ENCODE peak calls at places on chromosomes 11 and 22, in nine cellular contexts. One of them, this sample, is unnamed.

GRCh38 chr11:9017773-9018172 is 14.0 kb upstream of the NRIP3 start:
- DNase-seq in germinal center: peak; percentile 11
- DNase-seq in activated T-cell treated with anti-CD3 and anti-CD28 coated beads for 1 hour: no peak
- DNase-seq in HFFc6: no peak
- DNase-seq in Right ventricle myocardium inferior: peak; percentile 87
- DNase-seq in colonic mucosa: peak; percentile 50
- DNase-seq in cardiac muscle cell: no peak
- DNase-seq in neural progenitor cell: no peak
- DNase-seq in epithelial cell of esophagus: no peak
- DNase-seq in this sample: no peak

GRCh38 chr22:18048441-18048898 is 24.1 kb upstream of the MICAL3 start:
- DNase-seq in germinal center: no peak
- DNase-seq in activated T-cell treated with anti-CD3 and anti-CD28 coated beads for 1 hour: no peak
- DNase-seq in HFFc6: peak; percentile 59
- DNase-seq in Right ventricle myocardium inferior: peak; percentile 26
- DNase-seq in colonic mucosa: peak; percentile 36
- DNase-seq in cardiac muscle cell: no peak
- DNase-seq in neural progenitor cell: peak; percentile 20
- DNase-seq in epithelial cell of esophagus: no peak
- DNase-seq in this sample: no peak

GRCh38 chr11:128291835-128292234 is 295.5 kb downstream of the ETS1 start:
- DNase-seq in germinal center: peak; percentile 53
- DNase-seq in activated T-cell treated with anti-CD3 and anti-CD28 coated beads for 1 hour: peak; percentile 48
- DNase-seq in HFFc6: no peak
- DNase-seq in Right ventricle myocardium inferior: no peak
- DNase-seq in colonic mucosa: peak; percentile 61
- DNase-seq in cardiac muscle cell: no peak
- DNase-seq in neural progenitor cell: no peak
- DNase-seq in epithelial cell of esophagus: no peak
- DNase-seq in this sample: peak; percentile 53

GRCh38 chr11:118604566-118604965 is 2.8 kb upstream of the PHLDB1 start:
- DNase-seq in germinal center: no peak
- DNase-seq in activated T-cell treated with anti-CD3 and anti-CD28 coated beads for 1 hour: no peak
- DNase-seq in HFFc6: no peak
- DNase-seq in Right ventricle myocardium inferior: no peak
- DNase-seq in colonic mucosa: no peak
- DNase-seq in cardiac muscle cell: no peak
- DNase-seq in neural progenitor cell: no peak
- DNase-seq in epithelial cell of esophagus: no peak
- DNase-seq in this sample: no peak

GRCh38 chr11:120132645-120133185 is 5.2 kb downstream of the TRIM29 start:
- DNase-seq in germinal center: no peak
- DNase-seq in activated T-cell treated with anti-CD3 and anti-CD28 coated beads for 1 hour: no peak
- DNase-seq in HFFc6: no peak
- DNase-seq in Right ventricle myocardium inferior: peak; percentile 11
- DNase-seq in colonic mucosa: no peak
- DNase-seq in cardiac muscle cell: no peak
- DNase-seq in neural progenitor cell: no peak
- DNase-seq in epithelial cell of esophagus: no peak
- DNase-seq in this sample: no peak

GRCh38 chr11:75603791-75604736 is 42.0 kb downstream of the SERPINH1 start:
- DNase-seq in germinal center: no peak
- DNase-seq in activated T-cell treated with anti-CD3 and anti-CD28 coated beads for 1 hour: no peak
- DNase-seq in HFFc6: peak; percentile 87
- DNase-seq in Right ventricle myocardium inferior: no peak
- DNase-seq in colonic mucosa: no peak
- DNase-seq in cardiac muscle cell: no peak
- DNase-seq in neural progenitor cell: no peak
- DNase-seq in epithelial cell of esophagus: peak; percentile 89
- DNase-seq in this sample: no peak

GRCh38 chr11:15816270-15816871 is 540.0 kb downstream of the SOX6 start:
- DNase-seq in germinal center: no peak
- DNase-seq in activated T-cell treated with anti-CD3 and anti-CD28 coated beads for 1 hour: no peak
- DNase-seq in HFFc6: peak; percentile 50
- DNase-seq in Right ventricle myocardium inferior: no peak
- DNase-seq in colonic mucosa: no peak
- DNase-seq in cardiac muscle cell: no peak
- DNase-seq in neural progenitor cell: no peak
- DNase-seq in epithelial cell of esophagus: peak; percentile 83
- DNase-seq in this sample: no peak

GRCh38 chr22:46119729-46120419 is 30.5 kb upstream of the PPARA start:
- DNase-seq in germinal center: no peak
- DNase-seq in activated T-cell treated with anti-CD3 and anti-CD28 coated beads for 1 hour: no peak
- DNase-seq in HFFc6: peak; percentile 48
- DNase-seq in Right ventricle myocardium inferior: peak; percentile 78
- DNase-seq in colonic mucosa: no peak
- DNase-seq in cardiac muscle cell: no peak
- DNase-seq in neural progenitor cell: no peak
- DNase-seq in epithelial cell of esophagus: no peak
- DNase-seq in this sample: no peak

GRCh38 chr11:117180020-117180419 is 1.5 kb downstream of the SIDT2 start:
- DNase-seq in germinal center: no peak
- DNase-seq in activated T-cell treated with anti-CD3 and anti-CD28 coated beads for 1 hour: no peak
- DNase-seq in HFFc6: no peak
- DNase-seq in Right ventricle myocardium inferior: no peak
- DNase-seq in colonic mucosa: no peak
- DNase-seq in cardiac muscle cell: no peak
- DNase-seq in neural progenitor cell: no peak
- DNase-seq in epithelial cell of esophagus: no peak
- DNase-seq in this sample: no peak

GRCh38 chr11:60985991-60986915 is 14.8 kb downstream of the CD6 start:
- DNase-seq in germinal center: no peak
- DNase-seq in activated T-cell treated with anti-CD3 and anti-CD28 coated beads for 1 hour: peak; percentile 79
- DNase-seq in HFFc6: peak; percentile 40
- DNase-seq in Right ventricle myocardium inferior: no peak
- DNase-seq in colonic mucosa: peak; percentile 69
- DNase-seq in cardiac muscle cell: no peak
- DNase-seq in neural progenitor cell: no peak
- DNase-seq in epithelial cell of esophagus: peak; percentile 87
- DNase-seq in this sample: peak; percentile 92

GRCh38 chr22:30275625-30276024 is 9.0 kb upstream of the OSM start:
- DNase-seq in germinal center: no peak
- DNase-seq in activated T-cell treated with anti-CD3 and anti-CD28 coated beads for 1 hour: no peak
- DNase-seq in HFFc6: no peak
- DNase-seq in Right ventricle myocardium inferior: no peak
- DNase-seq in colonic mucosa: no peak
- DNase-seq in cardiac muscle cell: no peak
- DNase-seq in neural progenitor cell: no peak
- DNase-seq in epithelial cell of esophagus: peak; percentile 47
- DNase-seq in this sample: peak; percentile 33

GRCh38 chr11:129331217-129331616 is 44.4 kb upstream of the BARX2 start:
- DNase-seq in germinal center: no peak
- DNase-seq in activated T-cell treated with anti-CD3 and anti-CD28 coated beads for 1 hour: no peak
- DNase-seq in HFFc6: no peak
- DNase-seq in Right ventricle myocardium inferior: no peak
- DNase-seq in colonic mucosa: peak; percentile 73
- DNase-seq in cardiac muscle cell: no peak
- DNase-seq in neural progenitor cell: no peak
- DNase-seq in epithelial cell of esophagus: peak; percentile 67
- DNase-seq in this sample: no peak

GRCh38 chr11:74676596-74676995 is 54.6 kb downstream of the CHRDL2 start:
- DNase-seq in germinal center: no peak
- DNase-seq in activated T-cell treated with anti-CD3 and anti-CD28 coated beads for 1 hour: no peak
- DNase-seq in HFFc6: no peak
- DNase-seq in Right ventricle myocardium inferior: no peak
- DNase-seq in colonic mucosa: peak; percentile 7
- DNase-seq in cardiac muscle cell: no peak
- DNase-seq in neural progenitor cell: no peak
- DNase-seq in epithelial cell of esophagus: no peak
- DNase-seq in this sample: no peak

GRCh38 chr22:19758896-19759458 is 1.6 kb upstream of the TBX1 start:
- DNase-seq in germinal center: no peak
- DNase-seq in activated T-cell treated with anti-CD3 and anti-CD28 coated beads for 1 hour: no peak
- DNase-seq in HFFc6: no peak
- DNase-seq in Right ventricle myocardium inferior: peak; percentile 57
- DNase-seq in colonic mucosa: no peak
- DNase-seq in cardiac muscle cell: no peak
- DNase-seq in neural progenitor cell: no peak
- DNase-seq in epithelial cell of esophagus: no peak
- DNase-seq in this sample: no peak

GRCh38 chr11:33068611-33069340 is 29.4 kb downstream of the TCP11L1 start:
- DNase-seq in germinal center: no peak
- DNase-seq in activated T-cell treated with anti-CD3 and anti-CD28 coated beads for 1 hour: no peak
- DNase-seq in HFFc6: no peak
- DNase-seq in Right ventricle myocardium inferior: no peak
- DNase-seq in colonic mucosa: no peak
- DNase-seq in cardiac muscle cell: no peak
- DNase-seq in neural progenitor cell: no peak
- DNase-seq in epithelial cell of esophagus: no peak
- DNase-seq in this sample: no peak

GRCh38 chr22:23217171-23218052 is 37.1 kb downstream of the BCR start:
- DNase-seq in germinal center: no peak
- DNase-seq in activated T-cell treated with anti-CD3 and anti-CD28 coated beads for 1 hour: no peak
- DNase-seq in HFFc6: no peak
- DNase-seq in Right ventricle myocardium inferior: no peak
- DNase-seq in colonic mucosa: no peak
- DNase-seq in cardiac muscle cell: no peak
- DNase-seq in neural progenitor cell: no peak
- DNase-seq in epithelial cell of esophagus: no peak
- DNase-seq in this sample: no peak

GRCh38 chr22:50146440-50147228 is 23.9 kb upstream of the PANX2 start:
- DNase-seq in germinal center: no peak
- DNase-seq in activated T-cell treated with anti-CD3 and anti-CD28 coated beads for 1 hour: no peak
- DNase-seq in HFFc6: peak; percentile 72
- DNase-seq in Right ventricle myocardium inferior: no peak
- DNase-seq in colonic mucosa: peak; percentile 64
- DNase-seq in cardiac muscle cell: peak; percentile 58
- DNase-seq in neural progenitor cell: peak; percentile 40
- DNase-seq in epithelial cell of esophagus: peak; percentile 78
- DNase-seq in this sample: no peak

GRCh38 chr11:47716692-47717091 is 1.5 kb upstream of the AGBL2 start:
- DNase-seq in germinal center: no peak
- DNase-seq in activated T-cell treated with anti-CD3 and anti-CD28 coated beads for 1 hour: no peak
- DNase-seq in HFFc6: no peak
- DNase-seq in Right ventricle myocardium inferior: no peak
- DNase-seq in colonic mucosa: no peak
- DNase-seq in cardiac muscle cell: peak; percentile 6
- DNase-seq in neural progenitor cell: no peak
- DNase-seq in epithelial cell of esophagus: peak; percentile 14
- DNase-seq in this sample: no peak

GRCh38 chr22:22099833-22100812 is 117.5 kb upstream of the TOP3B start:
- DNase-seq in germinal center: peak; percentile 43
- DNase-seq in activated T-cell treated with anti-CD3 and anti-CD28 coated beads for 1 hour: no peak
- DNase-seq in HFFc6: no peak
- DNase-seq in Right ventricle myocardium inferior: no peak
- DNase-seq in colonic mucosa: no peak
- DNase-seq in cardiac muscle cell: no peak
- DNase-seq in neural progenitor cell: peak; percentile 38
- DNase-seq in epithelial cell of esophagus: peak; percentile 51
- DNase-seq in this sample: no peak

GRCh38 chr11:39668640-39669039 is 1790.8 kb downstream of the LRRC4C start:
- DNase-seq in germinal center: no peak
- DNase-seq in activated T-cell treated with anti-CD3 and anti-CD28 coated beads for 1 hour: no peak
- DNase-seq in HFFc6: no peak
- DNase-seq in Right ventricle myocardium inferior: no peak
- DNase-seq in colonic mucosa: no peak
- DNase-seq in cardiac muscle cell: no peak
- DNase-seq in neural progenitor cell: no peak
- DNase-seq in epithelial cell of esophagus: no peak
- DNase-seq in this sample: no peak

GRCh38 chr11:1234771-1235614 is 12.1 kb downstream of the MUC5B start:
- DNase-seq in germinal center: no peak
- DNase-seq in activated T-cell treated with anti-CD3 and anti-CD28 coated beads for 1 hour: no peak
- DNase-seq in HFFc6: no peak
- DNase-seq in Right ventricle myocardium inferior: peak; percentile 50
- DNase-seq in colonic mucosa: peak; percentile 18
- DNase-seq in cardiac muscle cell: no peak
- DNase-seq in neural progenitor cell: peak; percentile 1
- DNase-seq in epithelial cell of esophagus: no peak
- DNase-seq in this sample: no peak

GRCh38 chr11:12998336-12998735 is 10.8 kb upstream of the RASSF10 start:
- DNase-seq in germinal center: no peak
- DNase-seq in activated T-cell treated with anti-CD3 and anti-CD28 coated beads for 1 hour: no peak
- DNase-seq in HFFc6: no peak
- DNase-seq in Right ventricle myocardium inferior: no peak
- DNase-seq in colonic mucosa: no peak
- DNase-seq in cardiac muscle cell: no peak
- DNase-seq in neural progenitor cell: no peak
- DNase-seq in epithelial cell of esophagus: no peak
- DNase-seq in this sample: no peak

GRCh38 chr11:108916935-108917334 is 252.1 kb downstream of the DDX10 start:
- DNase-seq in germinal center: no peak
- DNase-seq in activated T-cell treated with anti-CD3 and anti-CD28 coated beads for 1 hour: no peak
- DNase-seq in HFFc6: no peak
- DNase-seq in Right ventricle myocardium inferior: no peak
- DNase-seq in colonic mucosa: no peak
- DNase-seq in cardiac muscle cell: no peak
- DNase-seq in neural progenitor cell: no peak
- DNase-seq in epithelial cell of esophagus: no peak
- DNase-seq in this sample: no peak

GRCh38 chr11:6321356-6321755 is 1.1 kb upstream of the CAVIN3 start:
- DNase-seq in germinal center: no peak
- DNase-seq in activated T-cell treated with anti-CD3 and anti-CD28 coated beads for 1 hour: no peak
- DNase-seq in HFFc6: peak; percentile 0
- DNase-seq in Right ventricle myocardium inferior: no peak
- DNase-seq in colonic mucosa: peak; percentile 32
- DNase-seq in cardiac muscle cell: no peak
- DNase-seq in neural progenitor cell: peak; percentile 14
- DNase-seq in epithelial cell of esophagus: no peak
- DNase-seq in this sample: no peak